ENCODE peak calls at places on chromosomes 6 and 20, in five cellular contexts. One of them, this sample, is unnamed.

GRCh38 chr20:5621305-5621704 is 128.9 kb upstream of the SHLD1 start:
- DNase-seq in NCI-H1105 treated with DMSO at 0.1 percent for 48 hours: peak; percentile 99
- DNase-seq in Caki2: no peak
- DNase-seq in lung microvascular endothelial cell: peak; percentile 66
- DNase-seq in ureter: peak; percentile 58
- DNase-seq in this sample: peak; percentile 93

GRCh38 chr20:23161968-23162696 is 76.0 kb upstream of the CD93 start:
- DNase-seq in Caki2: peak; percentile 69
- DNase-seq in NCI-H1105 treated with DMSO at 0.1 percent for 48 hours: peak; percentile 81
- DNase-seq in lung microvascular endothelial cell: peak; percentile 98
- DNase-seq in ureter: peak; percentile 87
- DNase-seq in this sample: peak; percentile 99

GRCh38 chr6:3956054-3956453 is 106.9 kb downstream of the FAM50B start:
- DNase-seq in NCI-H1105 treated with DMSO at 0.1 percent for 48 hours: no peak
- DNase-seq in Caki2: no peak
- DNase-seq in lung microvascular endothelial cell: no peak
- DNase-seq in ureter: no peak
- DNase-seq in this sample: no peak

GRCh38 chr6:108556864-108557493 is 3.7 kb upstream of the FOXO3 start:
- DNase-seq in Caki2: no peak
- DNase-seq in NCI-H1105 treated with DMSO at 0.1 percent for 48 hours: no peak
- DNase-seq in lung microvascular endothelial cell: no peak
- DNase-seq in ureter: peak; percentile 46
- DNase-seq in this sample: no peak

GRCh38 chr6:31701666-31702420 is 1.3 kb downstream of the ABHD16A start:
- DNase-seq in ureter: no peak
- DNase-seq in lung microvascular endothelial cell: peak; percentile 55
- DNase-seq in Caki2: no peak
- DNase-seq in NCI-H1105 treated with DMSO at 0.1 percent for 48 hours: peak; percentile 36
- DNase-seq in this sample: no peak

GRCh38 chr20:54345301-54345724 is 130.1 kb upstream of the DOK5 start:
- DNase-seq in NCI-H1105 treated with DMSO at 0.1 percent for 48 hours: no peak
- DNase-seq in lung microvascular endothelial cell: peak; percentile 80
- DNase-seq in ureter: no peak
- DNase-seq in Caki2: peak; percentile 85
- DNase-seq in this sample: no peak

GRCh38 chr6:135938588-135939215 is 87.2 kb downstream of the PDE7B start:
- DNase-seq in Caki2: no peak
- DNase-seq in lung microvascular endothelial cell: peak; percentile 17
- DNase-seq in NCI-H1105 treated with DMSO at 0.1 percent for 48 hours: no peak
- DNase-seq in ureter: no peak
- DNase-seq in this sample: no peak

GRCh38 chr6:27394073-27394472 is 5.5 kb downstream of the ZNF391 start:
- DNase-seq in NCI-H1105 treated with DMSO at 0.1 percent for 48 hours: no peak
- DNase-seq in Caki2: no peak
- DNase-seq in lung microvascular endothelial cell: no peak
- DNase-seq in ureter: no peak
- DNase-seq in this sample: no peak

GRCh38 chr6:16949696-16950095 is 152.2 kb upstream of the STMND1 start:
- DNase-seq in NCI-H1105 treated with DMSO at 0.1 percent for 48 hours: no peak
- DNase-seq in lung microvascular endothelial cell: no peak
- DNase-seq in Caki2: no peak
- DNase-seq in ureter: no peak
- DNase-seq in this sample: no peak

GRCh38 chr20:32087117-32087516 is 22.4 kb upstream of the TM9SF4 start:
- DNase-seq in lung microvascular endothelial cell: no peak
- DNase-seq in ureter: no peak
- DNase-seq in NCI-H1105 treated with DMSO at 0.1 percent for 48 hours: no peak
- DNase-seq in Caki2: no peak
- DNase-seq in this sample: no peak

GRCh38 chr6:13573669-13574110 is 711 bp upstream of the SIRT5 start:
- DNase-seq in ureter: peak; percentile 51
- DNase-seq in NCI-H1105 treated with DMSO at 0.1 percent for 48 hours: peak; percentile 65
- DNase-seq in Caki2: peak; percentile 31
- DNase-seq in lung microvascular endothelial cell: peak; percentile 58
- DNase-seq in this sample: peak; percentile 12

GRCh38 chr6:108635505-108636226 is 74.9 kb downstream of the FOXO3 start:
- DNase-seq in NCI-H1105 treated with DMSO at 0.1 percent for 48 hours: no peak
- DNase-seq in lung microvascular endothelial cell: no peak
- DNase-seq in ureter: no peak
- DNase-seq in Caki2: no peak
- DNase-seq in this sample: no peak

GRCh38 chr6:3402310-3403243 is 54.3 kb downstream of the SLC22A23 start:
- DNase-seq in Caki2: no peak
- DNase-seq in NCI-H1105 treated with DMSO at 0.1 percent for 48 hours: no peak
- DNase-seq in ureter: peak; percentile 55
- DNase-seq in lung microvascular endothelial cell: no peak
- DNase-seq in this sample: peak; percentile 13

GRCh38 chr6:161418458-161418945 is 144.6 kb upstream of the AGPAT4 start:
- DNase-seq in NCI-H1105 treated with DMSO at 0.1 percent for 48 hours: peak; percentile 82
- DNase-seq in ureter: peak; percentile 56
- DNase-seq in Caki2: peak; percentile 62
- DNase-seq in lung microvascular endothelial cell: peak; percentile 73
- DNase-seq in this sample: peak; percentile 11

GRCh38 chr6:108492131-108492766 is 68.5 kb upstream of the FOXO3 start:
- DNase-seq in Caki2: peak; percentile 13
- DNase-seq in ureter: no peak
- DNase-seq in lung microvascular endothelial cell: peak; percentile 71
- DNase-seq in NCI-H1105 treated with DMSO at 0.1 percent for 48 hours: peak; percentile 61
- DNase-seq in this sample: peak; percentile 4

GRCh38 chr20:4949833-4950178 is 51.5 kb downstream of the SLC23A2 start:
- DNase-seq in lung microvascular endothelial cell: peak; percentile 72
- DNase-seq in Caki2: peak; percentile 50
- DNase-seq in NCI-H1105 treated with DMSO at 0.1 percent for 48 hours: no peak
- DNase-seq in ureter: peak; percentile 58
- DNase-seq in this sample: peak; percentile 44

GRCh38 chr6:13470240-13471140 is 16.9 kb downstream of the GFOD1 start:
- DNase-seq in ureter: no peak
- DNase-seq in lung microvascular endothelial cell: no peak
- DNase-seq in Caki2: no peak
- DNase-seq in NCI-H1105 treated with DMSO at 0.1 percent for 48 hours: no peak
- DNase-seq in this sample: no peak

GRCh38 chr6:74044417-74045096 is 348.6 kb downstream of the CD109 start:
- DNase-seq in ureter: no peak
- DNase-seq in lung microvascular endothelial cell: no peak
- DNase-seq in NCI-H1105 treated with DMSO at 0.1 percent for 48 hours: no peak
- DNase-seq in Caki2: peak; percentile 9
- DNase-seq in this sample: no peak

GRCh38 chr6:155327326-155328073 is 13.2 kb upstream of the TFB1M start:
- DNase-seq in lung microvascular endothelial cell: peak; percentile 77
- DNase-seq in Caki2: peak; percentile 28
- DNase-seq in NCI-H1105 treated with DMSO at 0.1 percent for 48 hours: peak; percentile 82
- DNase-seq in ureter: peak; percentile 69
- DNase-seq in this sample: peak; percentile 76

GRCh38 chr6:13294499-13295069 is 33.8 kb downstream of the TBC1D7 start:
- DNase-seq in Caki2: no peak
- DNase-seq in NCI-H1105 treated with DMSO at 0.1 percent for 48 hours: no peak
- DNase-seq in lung microvascular endothelial cell: peak; percentile 29
- DNase-seq in ureter: peak; percentile 13
- DNase-seq in this sample: no peak

GRCh38 chr6:134240664-134241431 is 77.1 kb downstream of the SGK1 start:
- DNase-seq in Caki2: no peak
- DNase-seq in lung microvascular endothelial cell: peak; percentile 18
- DNase-seq in NCI-H1105 treated with DMSO at 0.1 percent for 48 hours: no peak
- DNase-seq in ureter: peak; percentile 69
- DNase-seq in this sample: no peak

GRCh38 chr6:88492824-88493223 is 326.7 kb upstream of the CNR1 start:
- DNase-seq in ureter: no peak
- DNase-seq in lung microvascular endothelial cell: peak; percentile 74
- DNase-seq in Caki2: peak; percentile 23
- DNase-seq in NCI-H1105 treated with DMSO at 0.1 percent for 48 hours: no peak
- DNase-seq in this sample: no peak

GRCh38 chr6:77447254-77447653 is 16.0 kb downstream of the HTR1B start:
- DNase-seq in lung microvascular endothelial cell: peak; percentile 39
- DNase-seq in ureter: no peak
- DNase-seq in NCI-H1105 treated with DMSO at 0.1 percent for 48 hours: no peak
- DNase-seq in Caki2: no peak
- DNase-seq in this sample: no peak

GRCh38 chr6:26230336-26230735 is 134.7 kb upstream of the BTN3A2 start:
- DNase-seq in NCI-H1105 treated with DMSO at 0.1 percent for 48 hours: no peak
- DNase-seq in ureter: no peak
- DNase-seq in lung microvascular endothelial cell: peak; percentile 45
- DNase-seq in Caki2: no peak
- DNase-seq in this sample: no peak

GRCh38 chr6:7725412-7725811 is 487 bp upstream of the BMP6 start:
- DNase-seq in NCI-H1105 treated with DMSO at 0.1 percent for 48 hours: no peak
- DNase-seq in ureter: no peak
- DNase-seq in Caki2: no peak
- DNase-seq in lung microvascular endothelial cell: no peak
- DNase-seq in this sample: no peak

GRCh38 chr6:96948631-96949030 is 24.1 kb downstream of the KLHL32 start:
- DNase-seq in Caki2: no peak
- DNase-seq in lung microvascular endothelial cell: no peak
- DNase-seq in ureter: no peak
- DNase-seq in NCI-H1105 treated with DMSO at 0.1 percent for 48 hours: no peak
- DNase-seq in this sample: no peak

GRCh38 chr6:28742668-28743270 is 181.0 kb downstream of the TRIM27 start:
- DNase-seq in ureter: no peak
- DNase-seq in lung microvascular endothelial cell: peak; percentile 29
- DNase-seq in Caki2: peak; percentile 82
- DNase-seq in NCI-H1105 treated with DMSO at 0.1 percent for 48 hours: no peak
- DNase-seq in this sample: no peak

GRCh38 chr6:121319112-121319553 is 15.1 kb downstream of the TBC1D32 start:
- DNase-seq in NCI-H1105 treated with DMSO at 0.1 percent for 48 hours: no peak
- DNase-seq in ureter: no peak
- DNase-seq in Caki2: no peak
- DNase-seq in lung microvascular endothelial cell: peak; percentile 6
- DNase-seq in this sample: no peak

GRCh38 chr6:144595266-144595665 is 310.1 kb downstream of the UTRN start:
- DNase-seq in NCI-H1105 treated with DMSO at 0.1 percent for 48 hours: no peak
- DNase-seq in ureter: no peak
- DNase-seq in lung microvascular endothelial cell: no peak
- DNase-seq in Caki2: no peak
- DNase-seq in this sample: no peak